ENCODE peak calls at places on chromosome 1, in ten cellular contexts. One of them, this sample, is unnamed.

GRCh38 chr1:19164274-19165015 is 45.6 kb downstream of the UBR4 start:
- DNase-seq in bronchial epithelial cell: no peak
- DNase-seq in LNCaP clone FGC: no peak
- DNase-seq in astrocyte of the spinal cord: no peak
- DNase-seq in MM.1S: no peak
- DNase-seq in fibroblast of mammary gland: no peak
- DNase-seq in cardiac muscle cell: no peak
- DNase-seq in esophagus muscularis mucosa: no peak
- DNase-seq in CD8-positive, alpha-beta T cell: no peak
- DNase-seq in A673: no peak
- DNase-seq in this sample: no peak

GRCh38 chr1:108079550-108079949 is 114.6 kb upstream of the VAV3 start:
- DNase-seq in bronchial epithelial cell: no peak
- DNase-seq in LNCaP clone FGC: no peak
- DNase-seq in astrocyte of the spinal cord: no peak
- DNase-seq in MM.1S: no peak
- DNase-seq in fibroblast of mammary gland: no peak
- DNase-seq in cardiac muscle cell: peak; percentile 68
- DNase-seq in esophagus muscularis mucosa: no peak
- DNase-seq in CD8-positive, alpha-beta T cell: peak; percentile 55
- DNase-seq in A673: no peak
- DNase-seq in this sample: no peak

GRCh38 chr1:6212193-6212959 is 6.5 kb downstream of the RNF207 start:
- DNase-seq in bronchial epithelial cell: no peak
- DNase-seq in LNCaP clone FGC: no peak
- DNase-seq in astrocyte of the spinal cord: no peak
- DNase-seq in MM.1S: no peak
- DNase-seq in fibroblast of mammary gland: no peak
- DNase-seq in cardiac muscle cell: no peak
- DNase-seq in esophagus muscularis mucosa: no peak
- DNase-seq in CD8-positive, alpha-beta T cell: no peak
- DNase-seq in A673: no peak
- DNase-seq in this sample: no peak

GRCh38 chr1:209895709-209896108 is 42.3 kb upstream of the SYT14 start:
- DNase-seq in bronchial epithelial cell: peak; percentile 89
- DNase-seq in LNCaP clone FGC: no peak
- DNase-seq in astrocyte of the spinal cord: peak; percentile 77
- DNase-seq in MM.1S: no peak
- DNase-seq in fibroblast of mammary gland: peak; percentile 72
- DNase-seq in cardiac muscle cell: no peak
- DNase-seq in esophagus muscularis mucosa: no peak
- DNase-seq in CD8-positive, alpha-beta T cell: no peak
- DNase-seq in A673: no peak
- DNase-seq in this sample: peak; percentile 62

GRCh38 chr1:53860967-53861411 is 22.9 kb upstream of the NDC1 start:
- DNase-seq in bronchial epithelial cell: peak; percentile 49
- DNase-seq in LNCaP clone FGC: peak; percentile 59
- DNase-seq in astrocyte of the spinal cord: peak; percentile 54
- DNase-seq in MM.1S: peak; percentile 58
- DNase-seq in fibroblast of mammary gland: peak; percentile 63
- DNase-seq in cardiac muscle cell: peak; percentile 77
- DNase-seq in esophagus muscularis mucosa: no peak
- DNase-seq in CD8-positive, alpha-beta T cell: peak; percentile 53
- DNase-seq in A673: peak; percentile 55
- DNase-seq in this sample: peak; percentile 77

GRCh38 chr1:206608108-206608698 is 4.1 kb downstream of the EIF2D start:
- DNase-seq in bronchial epithelial cell: peak; percentile 42
- DNase-seq in LNCaP clone FGC: no peak
- DNase-seq in astrocyte of the spinal cord: peak; percentile 26
- DNase-seq in MM.1S: peak; percentile 54
- DNase-seq in fibroblast of mammary gland: peak; percentile 55
- DNase-seq in cardiac muscle cell: peak; percentile 65
- DNase-seq in esophagus muscularis mucosa: no peak
- DNase-seq in CD8-positive, alpha-beta T cell: peak; percentile 59
- DNase-seq in A673: peak; percentile 43
- DNase-seq in this sample: peak; percentile 57

GRCh38 chr1:54052470-54052933 is 502 bp downstream of the TMEM59 start:
- DNase-seq in bronchial epithelial cell: peak; percentile 45
- DNase-seq in LNCaP clone FGC: no peak
- DNase-seq in astrocyte of the spinal cord: peak; percentile 59
- DNase-seq in MM.1S: peak; percentile 31
- DNase-seq in fibroblast of mammary gland: peak; percentile 15
- DNase-seq in cardiac muscle cell: peak; percentile 55
- DNase-seq in esophagus muscularis mucosa: no peak
- DNase-seq in CD8-positive, alpha-beta T cell: peak; percentile 41
- DNase-seq in A673: peak; percentile 47
- DNase-seq in this sample: peak; percentile 31

GRCh38 chr1:95117207-95118018 is at the start of gene TLCD4:
- DNase-seq in bronchial epithelial cell: no peak
- DNase-seq in LNCaP clone FGC: peak; percentile 23
- DNase-seq in astrocyte of the spinal cord: peak; percentile 30
- DNase-seq in MM.1S: peak; percentile 36
- DNase-seq in fibroblast of mammary gland: peak; percentile 11
- DNase-seq in cardiac muscle cell: peak; percentile 90
- DNase-seq in esophagus muscularis mucosa: no peak
- DNase-seq in CD8-positive, alpha-beta T cell: peak; percentile 30
- DNase-seq in A673: peak; percentile 18
- DNase-seq in this sample: peak; percentile 16

GRCh38 chr1:64126581-64126980 is 76.8 kb upstream of the UBE2U start:
- DNase-seq in bronchial epithelial cell: no peak
- DNase-seq in LNCaP clone FGC: no peak
- DNase-seq in astrocyte of the spinal cord: no peak
- DNase-seq in MM.1S: no peak
- DNase-seq in fibroblast of mammary gland: no peak
- DNase-seq in cardiac muscle cell: no peak
- DNase-seq in esophagus muscularis mucosa: no peak
- DNase-seq in CD8-positive, alpha-beta T cell: no peak
- DNase-seq in A673: no peak
- DNase-seq in this sample: no peak

GRCh38 chr1:111937147-111937725 is 52.2 kb downstream of the KCND3 start:
- DNase-seq in bronchial epithelial cell: no peak
- DNase-seq in LNCaP clone FGC: no peak
- DNase-seq in astrocyte of the spinal cord: no peak
- DNase-seq in MM.1S: no peak
- DNase-seq in fibroblast of mammary gland: no peak
- DNase-seq in cardiac muscle cell: no peak
- DNase-seq in esophagus muscularis mucosa: no peak
- DNase-seq in CD8-positive, alpha-beta T cell: no peak
- DNase-seq in A673: no peak
- DNase-seq in this sample: no peak

GRCh38 chr1:68994096-68994495 is 497.2 kb upstream of the DEPDC1 start:
- DNase-seq in bronchial epithelial cell: no peak
- DNase-seq in LNCaP clone FGC: no peak
- DNase-seq in astrocyte of the spinal cord: no peak
- DNase-seq in MM.1S: no peak
- DNase-seq in fibroblast of mammary gland: no peak
- DNase-seq in cardiac muscle cell: no peak
- DNase-seq in esophagus muscularis mucosa: no peak
- DNase-seq in CD8-positive, alpha-beta T cell: no peak
- DNase-seq in A673: no peak
- DNase-seq in this sample: no peak

GRCh38 chr1:67988066-67988465 is 62.4 kb downstream of the DIRAS3 start:
- DNase-seq in bronchial epithelial cell: no peak
- DNase-seq in LNCaP clone FGC: no peak
- DNase-seq in astrocyte of the spinal cord: peak; percentile 32
- DNase-seq in MM.1S: no peak
- DNase-seq in fibroblast of mammary gland: peak; percentile 49
- DNase-seq in cardiac muscle cell: no peak
- DNase-seq in esophagus muscularis mucosa: no peak
- DNase-seq in CD8-positive, alpha-beta T cell: no peak
- DNase-seq in A673: no peak
- DNase-seq in this sample: peak; percentile 25

GRCh38 chr1:67983867-67984266 is 66.6 kb downstream of the DIRAS3 start:
- DNase-seq in bronchial epithelial cell: no peak
- DNase-seq in LNCaP clone FGC: no peak
- DNase-seq in astrocyte of the spinal cord: peak; percentile 7
- DNase-seq in MM.1S: no peak
- DNase-seq in fibroblast of mammary gland: no peak
- DNase-seq in cardiac muscle cell: no peak
- DNase-seq in esophagus muscularis mucosa: no peak
- DNase-seq in CD8-positive, alpha-beta T cell: no peak
- DNase-seq in A673: no peak
- DNase-seq in this sample: no peak

DNA sequence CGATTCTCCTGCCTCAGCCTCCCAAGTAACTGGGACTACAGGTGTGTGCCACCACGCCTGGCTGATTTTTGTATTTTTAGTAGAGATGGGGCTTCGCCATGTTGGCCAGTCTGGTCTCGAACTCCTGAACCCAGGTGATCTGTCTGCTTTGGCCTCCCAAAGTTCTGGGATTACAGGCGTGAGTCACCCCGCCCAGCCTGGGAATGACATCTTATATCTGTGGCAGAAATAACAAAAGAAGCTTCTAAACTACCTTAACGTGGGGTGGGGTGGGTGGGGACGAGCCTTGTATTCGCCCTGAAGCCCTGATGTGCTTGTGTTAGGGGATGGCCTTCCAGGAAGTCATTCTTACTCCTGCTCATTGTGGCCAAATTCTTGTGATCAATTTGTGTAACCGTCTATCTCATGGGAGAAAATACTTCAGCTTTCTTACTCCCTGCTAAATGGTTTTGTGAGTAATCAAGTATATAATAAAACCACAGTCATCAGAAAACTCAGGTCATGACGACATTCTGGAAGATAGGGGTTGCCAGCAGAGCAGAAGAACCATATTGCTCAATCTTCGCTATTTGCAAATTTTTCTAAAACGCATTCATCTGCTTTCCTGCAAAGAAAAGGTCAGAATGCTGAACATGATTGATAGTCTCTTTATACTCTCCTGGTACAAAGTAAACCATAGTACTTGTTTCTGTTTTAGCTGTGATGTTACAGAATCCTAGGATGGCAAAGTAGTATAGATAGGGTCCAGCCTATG is 63.2 kb downstream of the DIRAS3 start:
- DNase-seq in bronchial epithelial cell: peak; percentile 17
- DNase-seq in LNCaP clone FGC: no peak
- DNase-seq in astrocyte of the spinal cord: peak; percentile 93
- DNase-seq in MM.1S: no peak
- DNase-seq in fibroblast of mammary gland: peak; percentile 99
- DNase-seq in cardiac muscle cell: no peak
- DNase-seq in esophagus muscularis mucosa: no peak
- DNase-seq in CD8-positive, alpha-beta T cell: no peak
- DNase-seq in A673: no peak
- DNase-seq in this sample: peak; percentile 93
- H3K4me3 ChIP-seq in bronchial epithelial cell: no peak overlapping the region
- H3K4me3 ChIP-seq in LNCaP clone FGC: no peak overlapping the region
- H3K4me3 ChIP-seq in astrocyte of the spinal cord: no peak overlapping the region
- H3K4me3 ChIP-seq in MM.1S: no peak overlapping the region
- H3K4me3 ChIP-seq in fibroblast of mammary gland: no peak overlapping the region
- H3K4me3 ChIP-seq in cardiac muscle cell: no peak overlapping the region
- H3K4me3 ChIP-seq in esophagus muscularis mucosa: no peak overlapping the region
- H3K4me3 ChIP-seq in CD8-positive, alpha-beta T cell: no peak overlapping the region
- H3K4me3 ChIP-seq in A673: no peak overlapping the region
- H3K4me3 ChIP-seq in this sample: no peak overlapping the region

GRCh38 chr1:50077273-50077672 is 31.4 kb upstream of the ELAVL4 start:
- DNase-seq in bronchial epithelial cell: no peak
- DNase-seq in LNCaP clone FGC: no peak
- DNase-seq in astrocyte of the spinal cord: no peak
- DNase-seq in MM.1S: no peak
- DNase-seq in fibroblast of mammary gland: no peak
- DNase-seq in cardiac muscle cell: no peak
- DNase-seq in esophagus muscularis mucosa: no peak
- DNase-seq in CD8-positive, alpha-beta T cell: no peak
- DNase-seq in A673: no peak
- DNase-seq in this sample: no peak

GRCh38 chr1:50084389-50084788 is 24.3 kb upstream of the ELAVL4 start:
- DNase-seq in bronchial epithelial cell: no peak
- DNase-seq in LNCaP clone FGC: no peak
- DNase-seq in astrocyte of the spinal cord: no peak
- DNase-seq in MM.1S: no peak
- DNase-seq in fibroblast of mammary gland: no peak
- DNase-seq in cardiac muscle cell: no peak
- DNase-seq in esophagus muscularis mucosa: peak; percentile 24
- DNase-seq in CD8-positive, alpha-beta T cell: no peak
- DNase-seq in A673: no peak
- DNase-seq in this sample: no peak

GRCh38 chr1:50080904-50081586 is 27.7 kb upstream of the ELAVL4 start:
- DNase-seq in bronchial epithelial cell: peak; percentile 10
- DNase-seq in LNCaP clone FGC: no peak
- DNase-seq in astrocyte of the spinal cord: peak; percentile 1
- DNase-seq in MM.1S: peak; percentile 51
- DNase-seq in fibroblast of mammary gland: no peak
- DNase-seq in cardiac muscle cell: no peak
- DNase-seq in esophagus muscularis mucosa: no peak
- DNase-seq in CD8-positive, alpha-beta T cell: no peak
- DNase-seq in A673: peak; percentile 45
- DNase-seq in this sample: peak; percentile 1
- TF ChIP-seq CTCF in bronchial epithelial cell: peak; percentile 21
- TF ChIP-seq CTCF in LNCaP clone FGC: peak; percentile 64
- TF ChIP-seq CTCF in astrocyte of the spinal cord: peak; percentile 28
- TF ChIP-seq CTCF in MM.1S: peak; percentile 57
- TF ChIP-seq CTCF in fibroblast of mammary gland: peak; percentile 3
- TF ChIP-seq CTCF in cardiac muscle cell: no peak
- TF ChIP-seq CTCF in esophagus muscularis mucosa: no peak
- TF ChIP-seq CTCF in CD8-positive, alpha-beta T cell: no peak
- TF ChIP-seq CTCF in A673: peak; percentile 65
- TF ChIP-seq CTCF in this sample: no peak

GRCh38 chr1:61079898-61080336 is 2.4 kb upstream of the NFIA start:
- DNase-seq in bronchial epithelial cell: peak; percentile 77
- DNase-seq in LNCaP clone FGC: no peak
- DNase-seq in astrocyte of the spinal cord: peak; percentile 86
- DNase-seq in MM.1S: no peak
- DNase-seq in fibroblast of mammary gland: peak; percentile 91
- DNase-seq in cardiac muscle cell: peak; percentile 86
- DNase-seq in esophagus muscularis mucosa: peak; percentile 96
- DNase-seq in CD8-positive, alpha-beta T cell: no peak
- DNase-seq in A673: peak; percentile 97
- DNase-seq in this sample: peak; percentile 86
- H3K4me3 ChIP-seq in bronchial epithelial cell: peak overlapping the region; percentile 7
- H3K4me3 ChIP-seq in LNCaP clone FGC: peak overlapping the region; percentile 28
- H3K4me3 ChIP-seq in astrocyte of the spinal cord: peak overlapping the region; percentile 16
- H3K4me3 ChIP-seq in MM.1S: no peak overlapping the region
- H3K4me3 ChIP-seq in fibroblast of mammary gland: peak overlapping the region; percentile 38
- H3K4me3 ChIP-seq in cardiac muscle cell: peak overlapping the region; percentile 95
- H3K4me3 ChIP-seq in esophagus muscularis mucosa: peak overlapping the region; percentile 79
- H3K4me3 ChIP-seq in CD8-positive, alpha-beta T cell: no peak overlapping the region
- H3K4me3 ChIP-seq in A673: peak overlapping the region; percentile 78
- H3K4me3 ChIP-seq in this sample: peak overlapping the region; percentile 42

DNA sequence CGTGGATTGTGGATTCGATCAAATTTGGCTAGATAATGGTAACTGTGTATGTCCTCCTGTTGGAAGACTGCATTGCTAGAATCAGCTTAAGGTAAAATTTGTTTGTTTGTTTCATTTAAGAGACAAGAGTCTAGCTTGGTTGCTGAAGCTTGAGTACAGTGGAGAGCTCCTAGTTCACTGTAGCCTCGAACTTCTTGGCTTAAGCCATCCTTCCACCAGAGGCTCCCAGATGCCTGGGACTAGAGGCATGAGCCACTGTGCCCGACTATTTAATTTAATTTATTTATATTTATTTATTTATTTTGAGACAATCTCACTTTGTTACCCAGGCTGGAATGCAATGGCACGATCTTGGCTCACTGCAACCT is 1.5 kb downstream of the PHACTR4 start:
- DNase-seq in bronchial epithelial cell: no peak
- DNase-seq in LNCaP clone FGC: no peak
- DNase-seq in astrocyte of the spinal cord: no peak
- DNase-seq in MM.1S: no peak
- DNase-seq in fibroblast of mammary gland: no peak
- DNase-seq in cardiac muscle cell: no peak
- DNase-seq in esophagus muscularis mucosa: no peak
- DNase-seq in CD8-positive, alpha-beta T cell: no peak
- DNase-seq in A673: no peak
- DNase-seq in this sample: peak; percentile 17
- TF ChIP-seq CTCF in bronchial epithelial cell: no peak
- TF ChIP-seq CTCF in LNCaP clone FGC: no peak
- TF ChIP-seq CTCF in astrocyte of the spinal cord: no peak
- TF ChIP-seq CTCF in MM.1S: no peak
- TF ChIP-seq CTCF in fibroblast of mammary gland: no peak
- TF ChIP-seq CTCF in cardiac muscle cell: no peak
- TF ChIP-seq CTCF in esophagus muscularis mucosa: no peak
- TF ChIP-seq CTCF in CD8-positive, alpha-beta T cell: no peak
- TF ChIP-seq CTCF in A673: no peak
- TF ChIP-seq CTCF in this sample: no peak

This sample was measured in choroid plexus epithelial cell.